ENCODE peak calls at places on chromosomes 12 and 14, in ten cellular contexts. One of them, this sample, is unnamed.

GRCh38 chr12:10285919-10286318 is 21.8 kb upstream of the KLRD1 start:
- DNase-seq in stomach: no peak
- DNase-seq in heart left ventricle: no peak
- DNase-seq in adipocyte: no peak
- DNase-seq in DND-41: no peak
- DNase-seq in esophagus squamous epithelium: no peak
- DNase-seq in CD4-positive, CD25-positive, alpha-beta regulatory T cell: no peak
- DNase-seq in upper lobe of right lung: no peak
- DNase-seq in tibial artery: no peak
- DNase-seq in left lung: no peak
- DNase-seq in this sample: no peak

GRCh38 chr12:89862511-89863331 is 154.1 kb upstream of the ATP2B1 start:
- DNase-seq in stomach: no peak
- DNase-seq in heart left ventricle: no peak
- DNase-seq in adipocyte: peak; percentile 25
- DNase-seq in DND-41: peak; percentile 53
- DNase-seq in esophagus squamous epithelium: no peak
- DNase-seq in CD4-positive, CD25-positive, alpha-beta regulatory T cell: peak; percentile 45
- DNase-seq in upper lobe of right lung: no peak
- DNase-seq in tibial artery: peak; percentile 31
- DNase-seq in left lung: no peak
- DNase-seq in this sample: no peak

GRCh38 chr12:103518899-103519298 is 23.1 kb upstream of the C12orf42 start:
- DNase-seq in stomach: no peak
- DNase-seq in heart left ventricle: no peak
- DNase-seq in adipocyte: no peak
- DNase-seq in DND-41: no peak
- DNase-seq in esophagus squamous epithelium: no peak
- DNase-seq in CD4-positive, CD25-positive, alpha-beta regulatory T cell: no peak
- DNase-seq in upper lobe of right lung: no peak
- DNase-seq in tibial artery: no peak
- DNase-seq in left lung: no peak
- DNase-seq in this sample: no peak

GRCh38 chr12:129075451-129076208 is 222.4 kb downstream of the GLT1D1 start:
- DNase-seq in stomach: no peak
- DNase-seq in heart left ventricle: no peak
- DNase-seq in adipocyte: no peak
- DNase-seq in DND-41: no peak
- DNase-seq in esophagus squamous epithelium: no peak
- DNase-seq in CD4-positive, CD25-positive, alpha-beta regulatory T cell: no peak
- DNase-seq in upper lobe of right lung: no peak
- DNase-seq in tibial artery: no peak
- DNase-seq in left lung: no peak
- DNase-seq in this sample: no peak

GRCh38 chr14:106530423-106531107 is 1004.2 kb downstream of the TMEM121 start:
- DNase-seq in stomach: no peak
- DNase-seq in heart left ventricle: no peak
- DNase-seq in adipocyte: no peak
- DNase-seq in DND-41: peak; percentile 68
- DNase-seq in esophagus squamous epithelium: no peak
- DNase-seq in CD4-positive, CD25-positive, alpha-beta regulatory T cell: peak; percentile 30
- DNase-seq in upper lobe of right lung: no peak
- DNase-seq in tibial artery: no peak
- DNase-seq in left lung: no peak
- DNase-seq in this sample: no peak

GRCh38 chr12:79547044-79547734 is 143.6 kb downstream of the PAWR start:
- DNase-seq in stomach: no peak
- DNase-seq in heart left ventricle: no peak
- DNase-seq in adipocyte: peak; percentile 64
- DNase-seq in DND-41: no peak
- DNase-seq in esophagus squamous epithelium: no peak
- DNase-seq in CD4-positive, CD25-positive, alpha-beta regulatory T cell: no peak
- DNase-seq in upper lobe of right lung: no peak
- DNase-seq in tibial artery: no peak
- DNase-seq in left lung: no peak
- DNase-seq in this sample: peak; percentile 32

GRCh38 chr14:103259801-103260628 is 74.0 kb upstream of the EIF5 start:
- DNase-seq in stomach: peak; percentile 32
- DNase-seq in heart left ventricle: no peak
- DNase-seq in adipocyte: no peak
- DNase-seq in DND-41: no peak
- DNase-seq in esophagus squamous epithelium: no peak
- DNase-seq in CD4-positive, CD25-positive, alpha-beta regulatory T cell: no peak
- DNase-seq in upper lobe of right lung: no peak
- DNase-seq in tibial artery: no peak
- DNase-seq in left lung: no peak
- DNase-seq in this sample: no peak

GRCh38 chr12:27711312-27711682 is 665 bp downstream of the MRPS35 start:
- DNase-seq in stomach: no peak
- DNase-seq in heart left ventricle: no peak
- DNase-seq in adipocyte: peak; percentile 41
- DNase-seq in DND-41: peak; percentile 16
- DNase-seq in esophagus squamous epithelium: no peak
- DNase-seq in CD4-positive, CD25-positive, alpha-beta regulatory T cell: no peak
- DNase-seq in upper lobe of right lung: no peak
- DNase-seq in tibial artery: no peak
- DNase-seq in left lung: no peak
- DNase-seq in this sample: no peak

GRCh38 chr14:77141592-77142288 is at the start of gene ZDHHC22:
- DNase-seq in stomach: no peak
- DNase-seq in heart left ventricle: no peak
- DNase-seq in adipocyte: no peak
- DNase-seq in DND-41: no peak
- DNase-seq in esophagus squamous epithelium: no peak
- DNase-seq in CD4-positive, CD25-positive, alpha-beta regulatory T cell: no peak
- DNase-seq in upper lobe of right lung: no peak
- DNase-seq in tibial artery: no peak
- DNase-seq in left lung: no peak
- DNase-seq in this sample: peak; percentile 21

GRCh38 chr12:13734753-13735152 is 246.6 kb downstream of the GRIN2B start:
- DNase-seq in stomach: no peak
- DNase-seq in heart left ventricle: no peak
- DNase-seq in adipocyte: no peak
- DNase-seq in DND-41: no peak
- DNase-seq in esophagus squamous epithelium: no peak
- DNase-seq in CD4-positive, CD25-positive, alpha-beta regulatory T cell: no peak
- DNase-seq in upper lobe of right lung: no peak
- DNase-seq in tibial artery: no peak
- DNase-seq in left lung: no peak
- DNase-seq in this sample: no peak

GRCh38 chr14:61101803-61102548 is 120.9 kb downstream of the SLC38A6 start:
- DNase-seq in stomach: no peak
- DNase-seq in heart left ventricle: no peak
- DNase-seq in adipocyte: peak; percentile 72
- DNase-seq in DND-41: no peak
- DNase-seq in esophagus squamous epithelium: no peak
- DNase-seq in CD4-positive, CD25-positive, alpha-beta regulatory T cell: no peak
- DNase-seq in upper lobe of right lung: no peak
- DNase-seq in tibial artery: no peak
- DNase-seq in left lung: no peak
- DNase-seq in this sample: no peak

GRCh38 chr12:76704693-76705092 is 59.2 kb upstream of the ZDHHC17 start:
- DNase-seq in stomach: no peak
- DNase-seq in heart left ventricle: no peak
- DNase-seq in adipocyte: no peak
- DNase-seq in DND-41: no peak
- DNase-seq in esophagus squamous epithelium: no peak
- DNase-seq in CD4-positive, CD25-positive, alpha-beta regulatory T cell: no peak
- DNase-seq in upper lobe of right lung: no peak
- DNase-seq in tibial artery: no peak
- DNase-seq in left lung: no peak
- DNase-seq in this sample: no peak

GRCh38 chr12:96233941-96234461 is 39.8 kb downstream of the ELK3 start:
- DNase-seq in stomach: peak; percentile 55
- DNase-seq in heart left ventricle: peak; percentile 92
- DNase-seq in adipocyte: no peak
- DNase-seq in DND-41: no peak
- DNase-seq in esophagus squamous epithelium: no peak
- DNase-seq in CD4-positive, CD25-positive, alpha-beta regulatory T cell: no peak
- DNase-seq in upper lobe of right lung: peak; percentile 74
- DNase-seq in tibial artery: peak; percentile 96
- DNase-seq in left lung: peak; percentile 80
- DNase-seq in this sample: no peak

GRCh38 chr12:102080842-102081241 is 19.1 kb upstream of the WASHC3 start:
- DNase-seq in stomach: no peak
- DNase-seq in heart left ventricle: no peak
- DNase-seq in adipocyte: no peak
- DNase-seq in DND-41: no peak
- DNase-seq in esophagus squamous epithelium: no peak
- DNase-seq in CD4-positive, CD25-positive, alpha-beta regulatory T cell: no peak
- DNase-seq in upper lobe of right lung: no peak
- DNase-seq in tibial artery: no peak
- DNase-seq in left lung: no peak
- DNase-seq in this sample: no peak

GRCh38 chr12:80752464-80752863 is 35.8 kb downstream of the MYF5 start:
- DNase-seq in stomach: no peak
- DNase-seq in heart left ventricle: no peak
- DNase-seq in adipocyte: peak; percentile 27
- DNase-seq in DND-41: no peak
- DNase-seq in esophagus squamous epithelium: no peak
- DNase-seq in CD4-positive, CD25-positive, alpha-beta regulatory T cell: no peak
- DNase-seq in upper lobe of right lung: no peak
- DNase-seq in tibial artery: no peak
- DNase-seq in left lung: no peak
- DNase-seq in this sample: no peak

GRCh38 chr12:3595721-3596120 is 104.7 kb downstream of the PRMT8 start:
- DNase-seq in stomach: no peak
- DNase-seq in heart left ventricle: no peak
- DNase-seq in adipocyte: no peak
- DNase-seq in DND-41: no peak
- DNase-seq in esophagus squamous epithelium: no peak
- DNase-seq in CD4-positive, CD25-positive, alpha-beta regulatory T cell: no peak
- DNase-seq in upper lobe of right lung: peak; percentile 27
- DNase-seq in tibial artery: no peak
- DNase-seq in left lung: no peak
- DNase-seq in this sample: no peak

GRCh38 chr12:98998697-98999299 is 353.7 kb downstream of the APAF1 start:
- DNase-seq in stomach: no peak
- DNase-seq in heart left ventricle: no peak
- DNase-seq in adipocyte: peak; percentile 82
- DNase-seq in DND-41: no peak
- DNase-seq in esophagus squamous epithelium: no peak
- DNase-seq in CD4-positive, CD25-positive, alpha-beta regulatory T cell: peak; percentile 11
- DNase-seq in upper lobe of right lung: no peak
- DNase-seq in tibial artery: no peak
- DNase-seq in left lung: no peak
- DNase-seq in this sample: no peak

GRCh38 chr14:35416108-35416750 is 11.7 kb upstream of the NFKBIA start:
- DNase-seq in stomach: no peak
- DNase-seq in heart left ventricle: no peak
- DNase-seq in adipocyte: no peak
- DNase-seq in DND-41: peak; percentile 49
- DNase-seq in esophagus squamous epithelium: no peak
- DNase-seq in CD4-positive, CD25-positive, alpha-beta regulatory T cell: no peak
- DNase-seq in upper lobe of right lung: no peak
- DNase-seq in tibial artery: no peak
- DNase-seq in left lung: no peak
- DNase-seq in this sample: no peak

GRCh38 chr14:51205486-51205885 is 34.6 kb upstream of the TMX1 start:
- DNase-seq in stomach: no peak
- DNase-seq in heart left ventricle: no peak
- DNase-seq in adipocyte: no peak
- DNase-seq in DND-41: no peak
- DNase-seq in esophagus squamous epithelium: no peak
- DNase-seq in CD4-positive, CD25-positive, alpha-beta regulatory T cell: no peak
- DNase-seq in upper lobe of right lung: no peak
- DNase-seq in tibial artery: no peak
- DNase-seq in left lung: no peak
- DNase-seq in this sample: no peak

GRCh38 chr12:49649892-49650291 is 26.5 kb downstream of the PRPF40B start:
- DNase-seq in stomach: no peak
- DNase-seq in heart left ventricle: no peak
- DNase-seq in adipocyte: no peak
- DNase-seq in DND-41: no peak
- DNase-seq in esophagus squamous epithelium: no peak
- DNase-seq in CD4-positive, CD25-positive, alpha-beta regulatory T cell: no peak
- DNase-seq in upper lobe of right lung: no peak
- DNase-seq in tibial artery: no peak
- DNase-seq in left lung: no peak
- DNase-seq in this sample: peak; percentile 4
- H3K4me1 ChIP-seq in stomach: peaks cover 8% of the 10 kb centered on the region
- H3K4me1 ChIP-seq in heart left ventricle: peaks cover 49% of the 10 kb centered on the region
- H3K4me1 ChIP-seq in adipocyte: no peaks in the 10 kb centered on the region
- H3K4me1 ChIP-seq in DND-41: peaks cover 3% of the 10 kb centered on the region
- H3K4me1 ChIP-seq in esophagus squamous epithelium: peaks cover 7% of the 10 kb centered on the region
- H3K4me1 ChIP-seq in CD4-positive, CD25-positive, alpha-beta regulatory T cell: peaks cover 15% of the 10 kb centered on the region
- H3K4me1 ChIP-seq in upper lobe of right lung: peaks cover 31% of the 10 kb centered on the region
- H3K4me1 ChIP-seq in tibial artery: peaks cover 21% of the 10 kb centered on the region
- H3K4me1 ChIP-seq in left lung: peaks cover 44% of the 10 kb centered on the region
- H3K4me1 ChIP-seq in this sample: no peaks in the 10 kb centered on the region

GRCh38 chr14:36655571-36655962 is 6.1 kb upstream of the PAX9 start:
- DNase-seq in stomach: no peak
- DNase-seq in heart left ventricle: no peak
- DNase-seq in adipocyte: no peak
- DNase-seq in DND-41: no peak
- DNase-seq in esophagus squamous epithelium: no peak
- DNase-seq in CD4-positive, CD25-positive, alpha-beta regulatory T cell: no peak
- DNase-seq in upper lobe of right lung: no peak
- DNase-seq in tibial artery: no peak
- DNase-seq in left lung: no peak
- DNase-seq in this sample: no peak
- H3K4me3 ChIP-seq in stomach: no peak overlapping the region
- H3K4me3 ChIP-seq in heart left ventricle: no peak overlapping the region
- H3K4me3 ChIP-seq in adipocyte: no peak overlapping the region
- H3K4me3 ChIP-seq in DND-41: no peak overlapping the region
- H3K4me3 ChIP-seq in esophagus squamous epithelium: peak overlapping the region; percentile 75
- H3K4me3 ChIP-seq in CD4-positive, CD25-positive, alpha-beta regulatory T cell: no peak overlapping the region
- H3K4me3 ChIP-seq in upper lobe of right lung: no peak overlapping the region
- H3K4me3 ChIP-seq in tibial artery: no peak overlapping the region
- H3K4me3 ChIP-seq in left lung: no peak overlapping the region
- H3K4me3 ChIP-seq in this sample: no peak overlapping the region

DNA sequence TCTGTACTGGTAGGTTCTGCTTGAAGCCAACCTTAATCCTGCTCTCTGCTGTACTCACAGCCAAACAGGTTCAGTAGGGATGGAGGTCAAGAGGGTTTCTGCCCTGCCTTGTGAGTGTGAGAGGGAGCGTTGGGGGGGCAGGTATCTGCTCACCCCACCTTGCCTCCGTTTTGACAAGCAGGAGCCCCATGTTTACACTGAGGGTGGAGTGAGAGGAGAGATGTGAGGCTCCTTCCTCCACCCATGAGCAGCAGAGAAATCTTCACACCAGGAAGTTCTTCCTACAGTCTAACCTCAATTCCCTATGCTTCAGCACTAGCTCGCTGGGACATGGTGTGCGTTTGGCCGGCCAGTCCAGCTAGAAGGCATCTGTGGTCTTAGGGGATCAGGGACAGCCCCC is 4.2 kb downstream of the KRT80 start:
- DNase-seq in stomach: no peak
- DNase-seq in heart left ventricle: no peak
- DNase-seq in adipocyte: no peak
- DNase-seq in DND-41: no peak
- DNase-seq in esophagus squamous epithelium: no peak
- DNase-seq in CD4-positive, CD25-positive, alpha-beta regulatory T cell: no peak
- DNase-seq in upper lobe of right lung: no peak
- DNase-seq in tibial artery: no peak
- DNase-seq in left lung: no peak
- DNase-seq in this sample: no peak
- H3K4me1 ChIP-seq in stomach: peaks cover 15% of the 10 kb centered on the region
- H3K4me1 ChIP-seq in heart left ventricle: peaks cover 13% of the 10 kb centered on the region
- H3K4me1 ChIP-seq in adipocyte: peaks cover 48% of the 10 kb centered on the region
- H3K4me1 ChIP-seq in DND-41: no peaks in the 10 kb centered on the region
- H3K4me1 ChIP-seq in esophagus squamous epithelium: peaks cover 48% of the 10 kb centered on the region
- H3K4me1 ChIP-seq in CD4-positive, CD25-positive, alpha-beta regulatory T cell: no peaks in the 10 kb centered on the region
- H3K4me1 ChIP-seq in upper lobe of right lung: peaks cover 10% of the 10 kb centered on the region
- H3K4me1 ChIP-seq in tibial artery: peaks cover 88% of the 10 kb centered on the region
- H3K4me1 ChIP-seq in left lung: peaks cover 82% of the 10 kb centered on the region
- H3K4me1 ChIP-seq in this sample: peaks cover 8% of the 10 kb centered on the region

GRCh38 chr14:26960049-26960688 is 362.3 kb upstream of the NOVA1 start:
- DNase-seq in stomach: no peak
- DNase-seq in heart left ventricle: no peak
- DNase-seq in adipocyte: no peak
- DNase-seq in DND-41: no peak
- DNase-seq in esophagus squamous epithelium: no peak
- DNase-seq in CD4-positive, CD25-positive, alpha-beta regulatory T cell: no peak
- DNase-seq in upper lobe of right lung: no peak
- DNase-seq in tibial artery: no peak
- DNase-seq in left lung: no peak
- DNase-seq in this sample: no peak
- H3K4me3 ChIP-seq in stomach: no peak overlapping the region
- H3K4me3 ChIP-seq in heart left ventricle: no peak overlapping the region
- H3K4me3 ChIP-seq in adipocyte: no peak overlapping the region
- H3K4me3 ChIP-seq in DND-41: no peak overlapping the region
- H3K4me3 ChIP-seq in esophagus squamous epithelium: no peak overlapping the region
- H3K4me3 ChIP-seq in CD4-positive, CD25-positive, alpha-beta regulatory T cell: no peak overlapping the region
- H3K4me3 ChIP-seq in upper lobe of right lung: no peak overlapping the region
- H3K4me3 ChIP-seq in tibial artery: no peak overlapping the region
- H3K4me3 ChIP-seq in left lung: no peak overlapping the region
- H3K4me3 ChIP-seq in this sample: no peak overlapping the region